ENCODE peak calls at places on chromosomes 3 and 15, in seven cellular contexts. S, L, K, E, X, J and R are unnamed samples.

GRCh38 chr3:61974662-61975061 is 398.7 kb downstream of the FEZF2 start:
- DNase-seq in S (no peak), L (no peak), K (no peak), E (no peak), X (no peak), J (no peak), R (no peak)

GRCh38 chr15:69313437-69314000 is 14.8 kb downstream of the PAQR5 start:
- DNase-seq in S (no peak), L (no peak), K (no peak), E (no peak), X (no peak), J (no peak), R (no peak)

GRCh38 chr15:52118969-52119749 is 6.6 kb upstream of the BCL2L10 start:
- DNase-seq in S (no peak), L (no peak), K (no peak), E (no peak), X (no peak), J (no peak), R (no peak)

GRCh38 chr3:72288955-72289707 is 504.2 kb upstream of the PROK2 start:
- DNase-seq in S (no peak), L (no peak), K (peak; percentile 84), E (peak; percentile 84), X (peak; percentile 51), J (no peak), R (peak; percentile 39)

GRCh38 chr15:53401503-53401902 is 358.0 kb downstream of the WDR72 start:
- DNase-seq in S (no peak), L (no peak), K (no peak), E (no peak), X (no peak), J (no peak), R (no peak)

GRCh38 chr3:134796313-134797079 is 1.4 kb downstream of the EPHB1 start:
- DNase-seq in S (no peak), L (no peak), K (peak; percentile 43), E (no peak), X (no peak), J (no peak), R (no peak)

GRCh38 chr15:82539690-82540054 is 585 bp downstream of the RPS17 start:
- DNase-seq in S (no peak), L (no peak), K (peak; percentile 33), E (peak; percentile 16), X (no peak), J (no peak), R (no peak)

GRCh38 chr3:57681691-57682090 is 11.2 kb downstream of the DENND6A start:
- DNase-seq in S (no peak), L (no peak), K (no peak), E (no peak), X (no peak), J (no peak), R (no peak)

GRCh38 chr3:190063490-190063889 is 57.2 kb downstream of the P3H2 start:
- DNase-seq in S (no peak), L (no peak), K (no peak), E (no peak), X (no peak), J (no peak), R (no peak)

GRCh38 chr3:70526966-70527515 is 214.6 kb upstream of the MDFIC2 start:
- DNase-seq in S (no peak), L (no peak), K (no peak), E (no peak), X (no peak), J (no peak), R (no peak)

GRCh38 chr15:101314726-101315125 is 19.7 kb upstream of the SNRPA1 start:
- DNase-seq in S (no peak), L (no peak), K (no peak), E (no peak), X (no peak), J (no peak), R (no peak)

GRCh38 chr3:94076055-94076454 is 13.2 kb downstream of the NSUN3 start:
- DNase-seq in S (no peak), L (no peak), K (no peak), E (no peak), X (no peak), J (no peak), R (no peak)

GRCh38 chr3:62601238-62601856 is 228.0 kb upstream of the FEZF2 start:
- DNase-seq in S (no peak), L (no peak), K (no peak), E (no peak), X (no peak), J (no peak), R (no peak)

GRCh38 chr15:70964686-70965085 is 72.1 kb downstream of the LRRC49 start:
- DNase-seq in S (no peak), L (no peak), K (no peak), E (no peak), X (no peak), J (no peak), R (no peak)

GRCh38 chr15:44606740-44607139 is 56.7 kb downstream of the SPG11 start:
- DNase-seq in S (no peak), L (no peak), K (no peak), E (no peak), X (no peak), J (no peak), R (no peak)

GRCh38 chr3:141410408-141410807 is 42.1 kb downstream of the ZBTB38 start:
- DNase-seq in S (no peak), L (no peak), K (no peak), E (peak; percentile 26), X (no peak), J (no peak), R (no peak)

GRCh38 chr3:40768536-40768935 is 243.8 kb downstream of the ZNF621 start:
- DNase-seq in S (no peak), L (no peak), K (no peak), E (no peak), X (no peak), J (no peak), R (no peak)

GRCh38 chr3:157464283-157464682 is 27.6 kb downstream of the PTX3 start:
- DNase-seq in S (no peak), L (no peak), K (no peak), E (no peak), X (no peak), J (no peak), R (no peak)

GRCh38 chr15:29090617-29091466 is 178.8 kb downstream of the NSMCE3 start:
- DNase-seq in S (no peak), L (peak; percentile 12), K (peak; percentile 79), E (peak; percentile 71), X (peak; percentile 47), J (no peak), R (peak; percentile 62)

GRCh38 chr15:40084657-40085056 is 24.0 kb downstream of the BMF start:
- DNase-seq in S (no peak), L (no peak), K (no peak), E (no peak), X (no peak), J (no peak), R (no peak)

GRCh38 chr3:197508511-197508910 is 47.3 kb downstream of the BDH1 start:
- DNase-seq in S (no peak), L (no peak), K (no peak), E (no peak), X (no peak), J (no peak), R (no peak)

GRCh38 chr3:194508486-194509449 is 22.0 kb upstream of the ATP13A3 start:
- DNase-seq in S (no peak), L (no peak), K (no peak), E (no peak), X (no peak), J (no peak), R (no peak)

GRCh38 chr15:90266485-90266884 is 1.0 kb downstream of the NGRN start:
- DNase-seq in S (no peak), L (no peak), K (no peak), E (no peak), X (no peak), J (no peak), R (no peak)

GRCh38 chr15:51004103-51004536 is 90.6 kb downstream of the TNFAIP8L3 start:
- DNase-seq in S (no peak), L (no peak), K (no peak), E (peak; percentile 84), X (no peak), J (peak; percentile 7), R (no peak)
- TF ChIP-seq TAF1 in S (no peak), L (no peak), K (no peak), E (no peak), X (no peak), J (no peak), R (no peak)

GRCh38 chr3:152322756-152323155 is 54.0 kb downstream of the MBNL1 start:
- DNase-seq in S (peak; percentile 61), L (no peak), K (no peak), E (no peak), X (no peak), J (no peak), R (no peak)
- TF ChIP-seq POLR2AphosphoS5 in S (no peak), L (no peak), K (no peak), E (no peak), X (no peak), J (no peak), R (peak; percentile 31)

GRCh38 chr15:67127925-67128324 is 62.5 kb downstream of the SMAD3 start:
- DNase-seq in S (no peak), L (no peak), K (no peak), E (no peak), X (no peak), J (no peak), R (no peak)

GRCh38 chr15:67125589-67126502 is 60.4 kb downstream of the SMAD3 start:
- DNase-seq in S (no peak), L (no peak), K (no peak), E (peak; percentile 78), X (no peak), J (no peak), R (no peak)

GRCh38 chr15:67127334-67127664 is 61.9 kb downstream of the SMAD3 start:
- DNase-seq in S (no peak), L (no peak), K (no peak), E (no peak), X (no peak), J (no peak), R (no peak)

GRCh38 chr15:67124911-67125588 is 59.6 kb downstream of the SMAD3 start:
- DNase-seq in S (no peak), L (no peak), K (no peak), E (peak; percentile 51), X (no peak), J (no peak), R (no peak)

DNA sequence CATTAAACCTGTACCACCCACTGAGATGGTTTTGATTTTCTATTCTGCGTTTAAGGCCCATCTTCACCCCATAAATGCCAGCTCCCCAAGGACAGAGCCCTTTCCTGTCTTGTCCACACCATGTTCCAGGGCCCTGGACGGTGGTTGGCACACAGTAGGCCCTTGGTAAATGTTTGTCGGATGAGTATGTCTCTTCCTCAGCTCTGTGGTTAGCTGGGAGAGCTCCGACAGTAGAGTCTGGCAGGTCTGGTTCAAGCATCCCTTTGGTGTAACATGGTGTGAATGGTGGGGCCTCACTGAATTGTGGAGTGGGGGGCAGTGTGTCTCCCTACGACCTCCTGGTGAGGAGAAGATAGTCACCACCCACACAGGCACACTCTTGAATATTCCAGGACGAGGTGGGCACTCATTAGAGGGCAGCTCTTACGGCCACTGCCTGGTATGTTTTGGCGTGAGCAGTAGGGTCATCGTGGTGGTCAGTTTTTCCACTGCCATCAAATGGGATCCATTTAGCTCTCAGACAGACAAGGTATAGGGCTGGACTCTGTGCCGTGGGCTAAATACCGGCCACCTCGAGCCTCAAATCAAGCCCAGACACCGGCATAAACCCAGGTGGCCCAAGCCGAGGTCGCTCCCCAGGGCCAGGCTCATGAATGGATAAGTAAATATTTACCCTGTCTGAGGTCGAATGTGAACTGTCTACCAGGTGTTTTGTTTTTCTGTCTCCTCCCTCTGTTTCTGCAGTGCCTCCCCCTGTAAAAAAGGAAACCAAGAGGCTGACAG is 61.3 kb downstream of the SMAD3 start:
- DNase-seq in S (no peak), L (peak; percentile 72), K (no peak), E (no peak), X (no peak), J (no peak), R (no peak)
- TF ChIP-seq TAF1 in S (no peak), L (no peak), K (no peak), E (no peak), X (no peak), J (no peak), R (no peak)

GRCh38 chr15:85837011-85837433 is 42.3 kb upstream of the KLHL25 start:
- DNase-seq in S (no peak), L (peak; percentile 84), K (no peak), E (no peak), X (no peak), J (no peak), R (no peak)
- TF ChIP-seq POLR2AphosphoS5 in S (no peak), L (no peak), K (no peak), E (no peak), X (no peak), J (no peak), R (no peak)